ENCODE peak calls at places on chromosomes 11 and 22, in four cellular contexts. D, H, X and K are unnamed samples.

GRCh38 chr22:33401291-33401690 is 343.1 kb upstream of the SYN3 start:
- DNase-seq in D (no peak), H (no peak), X (no peak), K (no peak)

GRCh38 chr22:19406281-19406811 is 25.2 kb downstream of the HIRA start:
- DNase-seq in D (no peak), H (no peak), X (no peak), K (no peak)

GRCh38 chr11:130831506-130832385 is 84.5 kb downstream of the SNX19 start:
- DNase-seq in D (no peak), H (no peak), X (no peak), K (no peak)

GRCh38 chr11:123454060-123454651 is 24.1 kb downstream of the GRAMD1B start:
- DNase-seq in D (no peak), H (no peak), X (no peak), K (peak; percentile 71)

GRCh38 chr22:44525872-44526271 is 27.8 kb upstream of the RTL6 start:
- DNase-seq in D (no peak), H (no peak), X (no peak), K (no peak)

GRCh38 chr11:133892584-133893380 is 47.5 kb upstream of the SPATA19 start:
- DNase-seq in D (no peak), H (no peak), X (no peak), K (no peak)

GRCh38 chr11:70164705-70165104 is 38.4 kb upstream of the FADD start:
- DNase-seq in D (no peak), H (no peak), X (no peak), K (no peak)

GRCh38 chr11:77129069-77129840 is 1.2 kb downstream of the MYO7A start:
- DNase-seq in D (no peak), H (no peak), X (no peak), K (no peak)

GRCh38 chr22:30602049-30602448 is 4.9 kb upstream of the TCN2 start:
- DNase-seq in D (no peak), H (no peak), X (no peak), K (peak; percentile 61)

GRCh38 chr11:75802913-75803820 is 11.8 kb upstream of the UVRAG start:
- DNase-seq in D (peak; percentile 93), H (peak; percentile 80), X (peak; percentile 83), K (peak; percentile 85)

GRCh38 chr11:69268911-69269310 is 25.0 kb upstream of the MYEOV start:
- DNase-seq in D (no peak), H (no peak), X (no peak), K (no peak)

GRCh38 chr11:70270877-70271634 is 566 bp downstream of the PPFIA1 start:
- DNase-seq in D (no peak), H (peak; percentile 51), X (peak; percentile 33), K (peak; percentile 81)

GRCh38 chr11:66868726-66869291 is 11.9 kb downstream of the LRFN4 start:
- DNase-seq in D (no peak), H (peak; percentile 81), X (peak; percentile 85), K (peak; percentile 79)

GRCh38 chr22:43289976-43290663 is 53.1 kb downstream of the SCUBE1 start:
- DNase-seq in D (peak; percentile 43), H (no peak), X (no peak), K (no peak)

GRCh38 chr11:75801362-75802021 is 13.5 kb upstream of the UVRAG start:
- DNase-seq in D (no peak), H (no peak), X (no peak), K (no peak)

GRCh38 chr11:78420796-78421209 is 3.2 kb upstream of the GAB2 start:
- DNase-seq in D (peak; percentile 34), H (no peak), X (peak; percentile 42), K (no peak)

GRCh38 chr11:111797145-111797581 is 31.0 kb upstream of the PPP2R1B start:
- DNase-seq in D (no peak), H (no peak), X (no peak), K (peak; percentile 46)

GRCh38 chr22:30969532-30970355 is 679 bp downstream of the TUG1 start:
- DNase-seq in D (no peak), H (no peak), X (peak; percentile 31), K (peak; percentile 85)

GRCh38 chr11:34308049-34308692 is 49.6 kb downstream of the ABTB2 start:
- DNase-seq in D (no peak), H (no peak), X (no peak), K (no peak)

GRCh38 chr11:2929880-2930704 is 872 bp upstream of the PHLDA2 start:
- DNase-seq in D (no peak), H (peak; percentile 37), X (peak; percentile 52), K (peak; percentile 38)

GRCh38 chr11:131841925-131842635 is 471.7 kb downstream of the NTM start:
- DNase-seq in D (no peak), H (no peak), X (no peak), K (no peak)

GRCh38 chr11:82494988-82495432 is 238.7 kb downstream of the FAM181B start:
- DNase-seq in D (no peak), H (peak; percentile 10), X (no peak), K (no peak)

GRCh38 chr11:2991477-2992233 is 474 bp downstream of the NAP1L4 start:
- DNase-seq in D (no peak), H (peak; percentile 41), X (no peak), K (peak; percentile 76)

GRCh38 chr11:114111369-114112042 is 52.0 kb downstream of the ZBTB16 start:
- DNase-seq in D (no peak), H (no peak), X (no peak), K (no peak)

GRCh38 chr11:26762089-26762488 is 40.2 kb upstream of the SLC5A12 start:
- DNase-seq in D (no peak), H (no peak), X (no peak), K (no peak)

GRCh38 chr11:16814410-16815046 is 76.1 kb downstream of the C11orf58 start:
- DNase-seq in D (no peak), H (no peak), X (no peak), K (no peak)

GRCh38 chr11:3644817-3645235 is at the start of gene ART1:
- DNase-seq in D (no peak), H (no peak), X (no peak), K (peak; percentile 54)

GRCh38 chr22:23066200-23067022 is 3.9 kb upstream of the GNAZ start:
- DNase-seq in D (no peak), H (peak; percentile 8), X (peak; percentile 20), K (no peak)

GRCh38 chr22:44407404-44408226 is 90.4 kb downstream of the RTL6 start:
- DNase-seq in D (no peak), H (no peak), X (peak; percentile 82), K (no peak)

GRCh38 chr11:87212891-87213290 is 175.2 kb downstream of the TMEM135 start:
- DNase-seq in D (no peak), H (no peak), X (no peak), K (no peak)

GRCh38 chr11:6926208-6927029 is at the start of gene ZNF215:
- DNase-seq in D (peak; percentile 19), H (peak; percentile 76), X (peak; percentile 56), K (peak; percentile 73)

GRCh38 chr11:125925804-125926203 is 20.0 kb upstream of the VSIG10L2 start:
- DNase-seq in D (no peak), H (no peak), X (no peak), K (no peak)

DNA sequence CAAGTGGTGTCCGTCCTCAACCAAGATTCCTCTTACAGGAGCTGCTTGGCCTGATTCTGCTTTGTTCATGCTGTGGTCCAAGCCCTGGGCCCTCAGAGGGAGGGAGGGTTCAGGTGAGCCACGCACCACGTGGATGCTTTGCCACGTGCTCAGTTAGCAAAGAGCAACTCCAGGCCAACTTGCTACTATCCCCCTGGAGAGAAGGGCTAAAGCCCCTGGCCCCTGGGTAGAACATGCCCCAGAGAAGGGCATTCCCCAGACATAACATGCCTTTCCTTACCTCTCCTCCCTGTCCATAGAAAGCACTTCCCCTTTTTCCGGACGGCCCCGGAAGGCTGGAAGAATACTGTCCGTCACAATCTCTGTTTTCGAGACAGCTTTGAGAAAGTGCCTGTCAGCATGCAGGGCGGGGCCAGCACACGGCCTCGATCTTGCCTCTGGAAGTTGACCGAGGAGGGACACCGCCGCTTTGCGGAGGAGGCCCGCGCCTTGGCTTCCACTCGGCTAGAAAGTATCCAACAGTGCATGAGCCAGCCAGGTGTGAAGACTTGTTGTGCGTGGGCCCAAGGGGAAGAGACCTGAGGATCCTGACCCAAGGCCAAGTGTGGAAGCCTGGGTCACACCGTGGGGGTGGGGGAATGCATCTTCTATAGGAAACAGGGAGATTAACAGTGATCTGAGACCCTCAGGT is 8.8 kb downstream of the FOXR1 start:
- DNase-seq in D (peak; percentile 23), H (no peak), X (no peak), K (peak; percentile 42)
- TF ChIP-seq POLR2A in D (peak; percentile 12), H (no peak), X (no peak), K (no peak)

GRCh38 chr11:8832571-8833260 is 78.3 kb upstream of the AKIP1 start:
- DNase-seq in D (no peak), H (no peak), X (peak; percentile 35), K (no peak)
- TF ChIP-seq POLR2A in D (no peak), H (no peak), X (no peak), K (no peak)

GRCh38 chr22:12601870-12602779 is 2925.9 kb upstream of the OR11H1 start:
- DNase-seq in D (no peak), H (no peak), X (peak; percentile 29), K (no peak)
- TF ChIP-seq POLR2A in D (no peak), H (no peak), X (no peak), K (no peak)

GRCh38 chr11:65541093-65542010 is 16.5 kb downstream of the SCYL1 start:
- DNase-seq in D (no peak), H (no peak), X (no peak), K (no peak)

GRCh38 chr11:65539401-65540289 is 14.8 kb downstream of the SCYL1 start:
- DNase-seq in D (no peak), H (peak; percentile 81), X (peak; percentile 83), K (no peak)

GRCh38 chr11:65538915-65539374 is 14.1 kb downstream of the SCYL1 start:
- DNase-seq in D (no peak), H (no peak), X (no peak), K (no peak)

GRCh38 chr11:65538232-65538914 is 13.5 kb downstream of the SCYL1 start:
- DNase-seq in D (no peak), H (no peak), X (no peak), K (no peak)

DNA sequence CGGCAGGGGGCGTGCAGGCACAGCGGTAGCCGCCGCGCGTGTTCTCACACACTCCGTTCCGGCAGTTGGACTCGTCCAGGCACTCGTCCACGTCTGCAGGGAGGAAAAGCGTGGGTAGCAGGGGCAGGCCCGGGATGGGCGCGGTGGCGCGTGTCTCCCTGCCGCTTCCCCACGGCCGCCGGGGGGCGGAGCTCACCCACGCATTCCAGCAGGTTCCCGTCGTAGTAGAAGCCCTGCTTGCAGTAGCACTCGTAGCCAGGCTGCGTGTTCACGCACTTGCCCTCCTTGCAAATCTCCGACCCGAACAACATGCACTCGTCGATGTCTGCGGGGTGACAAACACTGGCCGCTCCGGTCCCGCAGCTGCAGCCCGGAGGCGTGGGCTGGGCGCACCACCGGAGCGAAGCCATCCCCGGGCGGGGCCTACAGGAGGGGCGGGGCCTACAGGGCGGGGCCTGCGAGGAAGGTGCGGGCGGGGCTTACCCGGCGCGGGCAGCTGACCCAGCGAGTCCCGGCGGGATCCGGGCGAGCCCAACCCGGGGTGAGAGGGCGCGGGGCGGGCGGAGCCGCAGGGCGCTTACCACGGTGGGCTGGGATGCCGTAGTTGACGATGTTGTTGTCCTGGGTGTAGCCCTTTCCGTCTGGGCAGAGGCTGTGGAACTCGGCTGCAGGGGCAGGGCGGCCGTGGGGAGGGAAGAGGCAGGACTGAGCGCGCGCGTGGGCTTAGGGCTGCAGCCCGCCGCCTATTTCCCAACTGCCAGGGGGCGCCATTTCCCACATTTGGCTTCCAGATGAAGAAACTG is 15.6 kb downstream of the SCYL1 start:
- DNase-seq in D (peak; percentile 92), H (peak; percentile 95), X (peak; percentile 95), K (peak; percentile 96)
- TF ChIP-seq POLR2A in D (peak; percentile 61), H (peak; percentile 49), X (no peak), K (peak; percentile 12)